ENCODE peak calls at places on chromosome 1, in seven cellular contexts. G, L, N, A, P, Y and B are unnamed samples.

GRCh38 chr1:226607268-226607660 is 58.7 kb downstream of the STUM start:
- DNase-seq in G (no peak), L (no peak), N (no peak), A (no peak), P (no peak), Y (no peak), B (no peak)

GRCh38 chr1:40595623-40596022 is 64.2 kb downstream of the ZNF684 start:
- DNase-seq in G (no peak), L (no peak), N (no peak), A (no peak), P (no peak), Y (no peak), B (no peak)

GRCh38 chr1:119276558-119276957 is 92.0 kb upstream of the HAO2 start:
- DNase-seq in G (no peak), L (no peak), N (no peak), A (no peak), P (no peak), Y (no peak), B (peak; percentile 65)

GRCh38 chr1:24957016-24957807 is 27.1 kb upstream of the RUNX3 start:
- DNase-seq in G (no peak), L (no peak), N (no peak), A (no peak), P (no peak), Y (no peak), B (no peak)

GRCh38 chr1:79312438-79312837 is 305.9 kb upstream of the ADGRL4 start:
- DNase-seq in G (no peak), L (no peak), N (no peak), A (no peak), P (no peak), Y (no peak), B (no peak)

GRCh38 chr1:243842154-243842553 is 7.9 kb downstream of the AKT3 start:
- DNase-seq in G (no peak), L (no peak), N (no peak), A (no peak), P (no peak), Y (no peak), B (no peak)

GRCh38 chr1:43059640-43060574 is 101.2 kb upstream of the SLC2A1 start:
- DNase-seq in G (no peak), L (no peak), N (no peak), A (no peak), P (no peak), Y (no peak), B (no peak)

GRCh38 chr1:232047473-232047872 is 420.9 kb downstream of the DISC1 start:
- DNase-seq in G (no peak), L (no peak), N (no peak), A (peak; percentile 13), P (no peak), Y (no peak), B (peak; percentile 41)

GRCh38 chr1:114379987-114380386 is 131.0 kb downstream of the TRIM33 start:
- DNase-seq in G (no peak), L (no peak), N (peak; percentile 87), A (no peak), P (no peak), Y (no peak), B (no peak)

GRCh38 chr1:168116327-168116799 is 20.4 kb downstream of the GPR161 start:
- DNase-seq in G (no peak), L (no peak), N (no peak), A (no peak), P (no peak), Y (no peak), B (no peak)

GRCh38 chr1:94339229-94339927 is 78.8 kb upstream of the ABCD3 start:
- DNase-seq in G (no peak), L (no peak), N (no peak), A (no peak), P (no peak), Y (no peak), B (no peak)

GRCh38 chr1:154951901-154952657 is 3.8 kb downstream of the PBXIP1 start:
- DNase-seq in G (no peak), L (peak; percentile 49), N (no peak), A (no peak), P (no peak), Y (no peak), B (no peak)

GRCh38 chr1:70038025-70038424 is 167.4 kb downstream of the LRRC40 start:
- DNase-seq in G (no peak), L (no peak), N (no peak), A (no peak), P (no peak), Y (no peak), B (peak; percentile 12)

GRCh38 chr1:113783254-113784103 is 24.2 kb upstream of the PHTF1 start:
- DNase-seq in G (no peak), L (no peak), N (no peak), A (no peak), P (no peak), Y (peak; percentile 55), B (no peak)

GRCh38 chr1:183515002-183515689 is 42.8 kb downstream of the SMG7 start:
- DNase-seq in G (no peak), L (no peak), N (no peak), A (no peak), P (no peak), Y (no peak), B (no peak)

GRCh38 chr1:3515774-3516480 is 61.5 kb downstream of the ARHGEF16 start:
- DNase-seq in G (no peak), L (peak; percentile 70), N (no peak), A (no peak), P (no peak), Y (no peak), B (no peak)

GRCh38 chr1:66022904-66023620 is 230.4 kb downstream of the PDE4B start:
- DNase-seq in G (no peak), L (no peak), N (no peak), A (no peak), P (no peak), Y (no peak), B (no peak)

GRCh38 chr1:160997323-160998038 is 23.5 kb downstream of the F11R start:
- DNase-seq in G (no peak), L (peak; percentile 40), N (peak; percentile 67), A (peak; percentile 51), P (peak; percentile 61), Y (no peak), B (peak; percentile 62)

GRCh38 chr1:159847231-159847630 is 15.2 kb downstream of the VSIG8 start:
- DNase-seq in G (no peak), L (no peak), N (no peak), A (no peak), P (no peak), Y (no peak), B (no peak)
- TF ChIP-seq JUND in G (no peak), L (no peak), N (no peak), A (no peak), P (no peak), Y (no peak), B (no peak)

DNA sequence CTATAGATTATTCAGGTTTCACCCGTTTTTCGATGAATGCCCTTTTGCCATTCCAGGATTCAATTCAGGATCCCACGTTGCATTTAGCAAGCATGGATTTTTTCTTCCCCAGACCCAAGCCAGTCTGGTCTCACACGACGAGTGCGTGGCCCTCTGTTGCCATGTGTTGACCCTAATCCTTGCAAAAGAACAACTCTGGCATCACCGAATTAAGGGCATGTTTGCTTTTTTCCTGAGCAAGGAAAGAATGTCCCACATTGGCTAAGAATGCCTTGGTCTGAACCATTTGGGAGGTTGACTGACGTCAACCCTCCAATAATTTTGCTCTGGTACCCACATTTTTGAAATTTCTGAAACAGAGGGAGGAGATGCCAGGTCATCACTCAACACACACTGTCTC is 153.0 kb upstream of the WNT4 start:
- DNase-seq in G (peak; percentile 8), L (no peak), N (no peak), A (no peak), P (no peak), Y (no peak), B (no peak)
- TF ChIP-seq JUND in G (no peak), L (no peak), N (no peak), A (no peak), P (no peak), Y (no peak), B (no peak)

GRCh38 chr1:38558476-38559179 is 300.9 kb downstream of the RRAGC start:
- DNase-seq in G (peak; percentile 75), L (peak; percentile 37), N (no peak), A (no peak), P (no peak), Y (peak; percentile 38), B (no peak)
- TF ChIP-seq JUND in G (no peak), L (no peak), N (no peak), A (no peak), P (no peak), Y (peak; percentile 43), B (no peak)

GRCh38 chr1:41726899-41727748 is 191.6 kb downstream of the HIVEP3 start:
- DNase-seq in G (no peak), L (no peak), N (no peak), A (no peak), P (peak; percentile 6), Y (peak; percentile 74), B (no peak)
- TF ChIP-seq JUND in G (no peak), L (no peak), N (no peak), A (no peak), P (no peak), Y (no peak), B (no peak)

DNA sequence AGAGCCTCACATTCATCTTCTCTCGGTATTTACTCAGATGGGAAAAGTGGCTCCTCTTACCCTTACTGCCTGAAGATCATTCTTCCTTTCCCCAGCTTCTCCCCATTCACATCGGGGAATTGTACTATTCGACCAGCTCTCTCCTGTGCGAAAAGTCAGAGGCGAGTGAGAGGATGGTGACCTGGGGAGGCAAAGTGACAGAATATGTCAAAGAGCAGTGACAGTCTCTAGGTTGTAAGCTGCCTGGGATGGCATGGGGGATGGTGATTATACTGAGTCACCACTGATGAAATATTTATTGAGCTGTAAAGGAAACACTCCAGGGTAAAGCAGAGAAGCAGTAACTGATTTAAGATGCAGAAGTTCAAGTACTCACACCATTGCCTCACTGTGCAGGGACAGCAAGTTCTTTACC is 46.8 kb upstream of the RBM15 start:
- DNase-seq in G (no peak), L (no peak), N (no peak), A (no peak), P (no peak), Y (no peak), B (peak; percentile 35)
- TF ChIP-seq JUND in G (no peak), L (no peak), N (no peak), A (peak; percentile 10), P (no peak), Y (no peak), B (no peak)